ENCODE peak calls at places on chromosomes 4 and X, in eight cellular contexts. B is lower lobe of right lung, W is PC-3, X is type B pancreatic cell, M is OCI-LY7, T is fibroblast of mammary gland, K is NB4, I is K562. S is an unnamed sample.

GRCh38 chr4:56844817-56845580 is 23.5 kb upstream of the SPINK2 start:
- DNase-seq in B (no peak), W (no peak), X (no peak), M (no peak), T (no peak), K (peak; percentile 32), I (no peak), S (no peak)

GRCh38 chr4:74097631-74098550 is 1.1 kb downstream of the CXCL2 start:
- DNase-seq in B (no peak), W (peak; percentile 35), X (no peak), M (no peak), T (no peak), K (peak; percentile 12), I (no peak), S (no peak)

GRCh38 chrX:154715825-154716224 is 35.1 kb downstream of the GAB3 start:
- DNase-seq in B (no peak), W (peak; percentile 10), X (no peak), M (no peak), T (no peak), K (no peak), I (no peak), S (no peak)

GRCh38 chrX:44245730-44246129 is 97.7 kb downstream of the EFHC2 start:
- DNase-seq in B (no peak), W (no peak), X (no peak), M (no peak), T (no peak), K (no peak), I (no peak), S (no peak)

GRCh38 chrX:3548743-3549441 is 164.6 kb downstream of the PRKX start:
- DNase-seq in B (no peak), W (peak; percentile 48), X (no peak), M (peak; percentile 2), T (peak; percentile 87), K (peak; percentile 64), I (no peak), S (no peak)

GRCh38 chr4:48909697-48910096 is 3.1 kb upstream of the OCIAD2 start:
- DNase-seq in B (no peak), W (peak; percentile 94), X (no peak), M (no peak), T (peak; percentile 99), K (peak; percentile 64), I (no peak), S (peak; percentile 81)

GRCh38 chrX:66064261-66064660 is 24.4 kb upstream of the VSIG4 start:
- DNase-seq in B (no peak), W (no peak), X (no peak), M (no peak), T (no peak), K (no peak), I (no peak), S (no peak)

GRCh38 chrX:5870238-5870637 is 358.4 kb downstream of the NLGN4X start:
- DNase-seq in B (no peak), W (no peak), X (no peak), M (no peak), T (no peak), K (no peak), I (no peak), S (no peak)

GRCh38 chr4:52051213-52051614 is at the start of gene SPATA18:
- DNase-seq in B (peak; percentile 52), W (no peak), X (no peak), M (no peak), T (peak; percentile 10), K (no peak), I (no peak), S (no peak)

GRCh38 chrX:84501798-84502628 is at the start of gene HDX:
- DNase-seq in B (peak; percentile 90), W (peak; percentile 80), X (peak; percentile 80), M (no peak), T (peak; percentile 82), K (no peak), I (no peak), S (peak; percentile 48)

GRCh38 chr4:143377635-143378099 is 41.0 kb downstream of the GAB1 start:
- DNase-seq in B (no peak), W (no peak), X (no peak), M (peak; percentile 88), T (no peak), K (no peak), I (no peak), S (no peak)

GRCh38 chr4:41146716-41147506 is 67.4 kb downstream of the APBB2 start:
- DNase-seq in B (no peak), W (no peak), X (no peak), M (no peak), T (peak; percentile 81), K (no peak), I (no peak), S (no peak)

GRCh38 chr4:138609943-138610350 is 367.8 kb upstream of the SLC7A11 start:
- DNase-seq in B (no peak), W (peak; percentile 39), X (no peak), M (no peak), T (peak; percentile 69), K (no peak), I (no peak), S (peak; percentile 15)

GRCh38 chrX:103697687-103698086 is 11.2 kb upstream of the MORF4L2 start:
- DNase-seq in B (no peak), W (no peak), X (no peak), M (no peak), T (no peak), K (no peak), I (no peak), S (no peak)

GRCh38 chr4:661856-662761 is 12.0 kb downstream of the ATP5ME start:
- DNase-seq in B (peak; percentile 45), W (no peak), X (no peak), M (no peak), T (no peak), K (no peak), I (no peak), S (no peak)

GRCh38 chr4:84529169-84529751 is 30.2 kb upstream of the NKX6-1 start:
- DNase-seq in B (no peak), W (peak; percentile 65), X (no peak), M (peak; percentile 46), T (peak; percentile 38), K (peak; percentile 32), I (peak; percentile 31), S (peak; percentile 1)

GRCh38 chrX:53481093-53481492 is 46.9 kb upstream of the HSD17B10 start:
- DNase-seq in B (no peak), W (peak; percentile 48), X (no peak), M (no peak), T (no peak), K (peak; percentile 45), I (peak; percentile 28), S (no peak)

GRCh38 chrX:101415180-101416130 is 7.4 kb downstream of the HNRNPH2 start:
- DNase-seq in B (no peak), W (peak; percentile 69), X (no peak), M (peak; percentile 64), T (peak; percentile 89), K (peak; percentile 77), I (peak; percentile 49), S (no peak)

GRCh38 chr4:7107166-7107905 is 39.5 kb upstream of the GRPEL1 start:
- DNase-seq in B (peak; percentile 14), W (no peak), X (no peak), M (no peak), T (no peak), K (no peak), I (no peak), S (no peak)

GRCh38 chr4:153852501-153852900 is 63.6 kb upstream of the SFRP2 start:
- DNase-seq in B (no peak), W (no peak), X (no peak), M (no peak), T (peak; percentile 29), K (no peak), I (no peak), S (no peak)

GRCh38 chr4:150593996-150594395 is 12.0 kb downstream of the MAB21L2 start:
- DNase-seq in B (no peak), W (peak; percentile 25), X (no peak), M (no peak), T (peak; percentile 34), K (no peak), I (no peak), S (no peak)

GRCh38 chr4:2871911-2872310 is 28.3 kb downstream of the ADD1 start:
- DNase-seq in B (no peak), W (peak; percentile 7), X (no peak), M (no peak), T (no peak), K (peak; percentile 81), I (no peak), S (no peak)

GRCh38 chrX:138294951-138295350 is 416.6 kb downstream of the FGF13 start:
- DNase-seq in B (no peak), W (no peak), X (no peak), M (no peak), T (no peak), K (no peak), I (no peak), S (no peak)

GRCh38 chrX:138298268-138298667 is 413.2 kb downstream of the FGF13 start:
- DNase-seq in B (no peak), W (no peak), X (no peak), M (no peak), T (no peak), K (no peak), I (no peak), S (no peak)
- TF ChIP-seq CTCF in B (no peak), W (no peak), X (peak; percentile 29), M (no peak), T (no peak), K (no peak), I (no peak), S (no peak)

GRCh38 chrX:118423558-118423957 is 72.1 kb upstream of the DOCK11 start:
- DNase-seq in B (no peak), W (no peak), X (no peak), M (no peak), T (no peak), K (no peak), I (no peak), S (no peak)

GRCh38 chrX:118420462-118420861 is 74.6 kb downstream of the WDR44 start:
- DNase-seq in B (no peak), W (no peak), X (no peak), M (no peak), T (peak; percentile 67), K (peak; percentile 8), I (no peak), S (no peak)

GRCh38 chrX:118418811-118419251 is 72.9 kb downstream of the WDR44 start:
- DNase-seq in B (no peak), W (no peak), X (no peak), M (no peak), T (no peak), K (no peak), I (no peak), S (no peak)
- TF ChIP-seq CTCF in B (no peak), W (no peak), X (no peak), M (no peak), T (no peak), K (no peak), I (no peak), S (no peak)

GRCh38 chrX:17744896-17745523 is 7.7 kb downstream of the SCML1 start:
- DNase-seq in B (no peak), W (peak; percentile 39), X (no peak), M (no peak), T (peak; percentile 18), K (peak; percentile 5), I (no peak), S (no peak)
- TF ChIP-seq CTCF in B (no peak), W (peak; percentile 67), X (peak; percentile 72), M (peak; percentile 62), T (peak; percentile 26), K (no peak), I (no peak), S (no peak)

GRCh38 chr4:91961504-91961903 is 342.3 kb upstream of the GRID2 start:
- DNase-seq in B (no peak), W (no peak), X (no peak), M (no peak), T (peak; percentile 4), K (no peak), I (no peak), S (no peak)

GRCh38 chr4:91963489-91963888 is 340.3 kb upstream of the GRID2 start:
- DNase-seq in B (no peak), W (peak; percentile 45), X (no peak), M (no peak), T (peak; percentile 67), K (no peak), I (no peak), S (no peak)

GRCh38 chr4:91965166-91965565 is 338.6 kb upstream of the GRID2 start:
- DNase-seq in B (no peak), W (no peak), X (no peak), M (no peak), T (no peak), K (no peak), I (no peak), S (no peak)
- TF ChIP-seq CTCF in B (no peak), W (no peak), X (peak; percentile 36), M (no peak), T (no peak), K (no peak), I (no peak), S (no peak)

S was measured in HFF-Myc.